ENCODE peak calls at places on chromosomes 7 and 10, in ten cellular contexts. One of them, this sample, is unnamed.

GRCh38 chr10:6173203-6173602 is 29.5 kb upstream of the PFKFB3 start:
- DNase-seq in fibroblast of lung: no peak
- DNase-seq in kidney epithelial cell: no peak
- DNase-seq in right cardiac atrium: no peak
- DNase-seq in tibial artery: no peak
- DNase-seq in BJ: no peak
- DNase-seq in psoas muscle: no peak
- DNase-seq in astrocyte of the spinal cord: no peak
- DNase-seq in AG04450: no peak
- DNase-seq in colonic mucosa: no peak
- DNase-seq in this sample: peak

GRCh38 chr10:132932461-132933307 is 9.7 kb downstream of the CFAP46 start:
- DNase-seq in fibroblast of lung: no peak
- DNase-seq in kidney epithelial cell: no peak
- DNase-seq in right cardiac atrium: no peak
- DNase-seq in tibial artery: no peak
- DNase-seq in BJ: no peak
- DNase-seq in psoas muscle: no peak
- DNase-seq in astrocyte of the spinal cord: no peak
- DNase-seq in AG04450: no peak
- DNase-seq in colonic mucosa: no peak
- DNase-seq in this sample: peak

GRCh38 chr7:112080441-112080840 is 125.8 kb downstream of the DOCK4 start:
- DNase-seq in fibroblast of lung: peak
- DNase-seq in kidney epithelial cell: peak
- DNase-seq in right cardiac atrium: no peak
- DNase-seq in tibial artery: no peak
- DNase-seq in BJ: peak
- DNase-seq in psoas muscle: no peak
- DNase-seq in astrocyte of the spinal cord: peak
- DNase-seq in AG04450: peak
- DNase-seq in colonic mucosa: no peak
- DNase-seq in this sample: no peak

GRCh38 chr10:58963723-58964124 is 212.7 kb upstream of the PHYHIPL start:
- DNase-seq in fibroblast of lung: no peak
- DNase-seq in kidney epithelial cell: no peak
- DNase-seq in right cardiac atrium: no peak
- DNase-seq in tibial artery: no peak
- DNase-seq in BJ: no peak
- DNase-seq in psoas muscle: no peak
- DNase-seq in astrocyte of the spinal cord: no peak
- DNase-seq in AG04450: no peak
- DNase-seq in colonic mucosa: no peak
- DNase-seq in this sample: no peak

GRCh38 chr10:13001041-13001886 is at the start of gene CCDC3:
- DNase-seq in fibroblast of lung: peak
- DNase-seq in kidney epithelial cell: no peak
- DNase-seq in right cardiac atrium: peak
- DNase-seq in tibial artery: peak
- DNase-seq in BJ: no peak
- DNase-seq in psoas muscle: peak
- DNase-seq in astrocyte of the spinal cord: no peak
- DNase-seq in AG04450: no peak
- DNase-seq in colonic mucosa: peak
- DNase-seq in this sample: peak

GRCh38 chr7:157760004-157760730 is 423.4 kb downstream of the DNAJB6 start:
- DNase-seq in fibroblast of lung: no peak
- DNase-seq in kidney epithelial cell: no peak
- DNase-seq in right cardiac atrium: no peak
- DNase-seq in tibial artery: no peak
- DNase-seq in BJ: no peak
- DNase-seq in psoas muscle: no peak
- DNase-seq in astrocyte of the spinal cord: no peak
- DNase-seq in AG04450: no peak
- DNase-seq in colonic mucosa: no peak
- DNase-seq in this sample: peak

GRCh38 chr7:82087099-82087498 is 317.3 kb upstream of the HGF start:
- DNase-seq in fibroblast of lung: no peak
- DNase-seq in kidney epithelial cell: no peak
- DNase-seq in right cardiac atrium: no peak
- DNase-seq in tibial artery: no peak
- DNase-seq in BJ: no peak
- DNase-seq in psoas muscle: no peak
- DNase-seq in astrocyte of the spinal cord: no peak
- DNase-seq in AG04450: no peak
- DNase-seq in colonic mucosa: no peak
- DNase-seq in this sample: no peak

GRCh38 chr10:122632031-122632430 is 67.6 kb downstream of the C10orf120 start:
- DNase-seq in fibroblast of lung: no peak
- DNase-seq in kidney epithelial cell: no peak
- DNase-seq in right cardiac atrium: no peak
- DNase-seq in tibial artery: peak
- DNase-seq in BJ: no peak
- DNase-seq in psoas muscle: no peak
- DNase-seq in astrocyte of the spinal cord: no peak
- DNase-seq in AG04450: no peak
- DNase-seq in colonic mucosa: no peak
- DNase-seq in this sample: no peak

GRCh38 chr7:44976040-44976745 is 2.6 kb downstream of the MYO1G start:
- DNase-seq in fibroblast of lung: no peak
- DNase-seq in kidney epithelial cell: no peak
- DNase-seq in right cardiac atrium: no peak
- DNase-seq in tibial artery: no peak
- DNase-seq in BJ: no peak
- DNase-seq in psoas muscle: no peak
- DNase-seq in astrocyte of the spinal cord: no peak
- DNase-seq in AG04450: no peak
- DNase-seq in colonic mucosa: no peak
- DNase-seq in this sample: peak

GRCh38 chr7:44975331-44976039 is 3.3 kb downstream of the MYO1G start:
- DNase-seq in fibroblast of lung: no peak
- DNase-seq in kidney epithelial cell: no peak
- DNase-seq in right cardiac atrium: no peak
- DNase-seq in tibial artery: no peak
- DNase-seq in BJ: no peak
- DNase-seq in psoas muscle: no peak
- DNase-seq in astrocyte of the spinal cord: no peak
- DNase-seq in AG04450: no peak
- DNase-seq in colonic mucosa: no peak
- DNase-seq in this sample: peak

GRCh38 chr7:44977956-44978355 is 859 bp downstream of the MYO1G start:
- DNase-seq in fibroblast of lung: no peak
- DNase-seq in kidney epithelial cell: no peak
- DNase-seq in right cardiac atrium: peak
- DNase-seq in tibial artery: no peak
- DNase-seq in BJ: no peak
- DNase-seq in psoas muscle: no peak
- DNase-seq in astrocyte of the spinal cord: no peak
- DNase-seq in AG04450: no peak
- DNase-seq in colonic mucosa: no peak
- DNase-seq in this sample: peak

GRCh38 chr7:44977304-44977858 is 1.4 kb downstream of the MYO1G start:
- DNase-seq in fibroblast of lung: no peak
- DNase-seq in kidney epithelial cell: no peak
- DNase-seq in right cardiac atrium: no peak
- DNase-seq in tibial artery: no peak
- DNase-seq in BJ: no peak
- DNase-seq in psoas muscle: no peak
- DNase-seq in astrocyte of the spinal cord: no peak
- DNase-seq in AG04450: no peak
- DNase-seq in colonic mucosa: no peak
- DNase-seq in this sample: peak

GRCh38 chr7:44976746-44977196 is 2.0 kb downstream of the MYO1G start:
- DNase-seq in fibroblast of lung: no peak
- DNase-seq in kidney epithelial cell: no peak
- DNase-seq in right cardiac atrium: no peak
- DNase-seq in tibial artery: no peak
- DNase-seq in BJ: no peak
- DNase-seq in psoas muscle: no peak
- DNase-seq in astrocyte of the spinal cord: no peak
- DNase-seq in AG04450: no peak
- DNase-seq in colonic mucosa: no peak
- DNase-seq in this sample: peak
- H3K4me3 ChIP-seq in fibroblast of lung: no peak
- H3K4me3 ChIP-seq in kidney epithelial cell: no peak
- H3K4me3 ChIP-seq in right cardiac atrium: no peak
- H3K4me3 ChIP-seq in tibial artery: no peak
- H3K4me3 ChIP-seq in BJ: no peak
- H3K4me3 ChIP-seq in psoas muscle: no peak
- H3K4me3 ChIP-seq in astrocyte of the spinal cord: no peak
- H3K4me3 ChIP-seq in AG04450: no peak
- H3K4me3 ChIP-seq in colonic mucosa: no peak
- H3K4me3 ChIP-seq in this sample: no peak

GRCh38 chr7:50268223-50268622 is 36.3 kb upstream of the IKZF1 start:
- DNase-seq in fibroblast of lung: no peak
- DNase-seq in kidney epithelial cell: no peak
- DNase-seq in right cardiac atrium: no peak
- DNase-seq in tibial artery: no peak
- DNase-seq in BJ: no peak
- DNase-seq in psoas muscle: no peak
- DNase-seq in astrocyte of the spinal cord: no peak
- DNase-seq in AG04450: no peak
- DNase-seq in colonic mucosa: no peak
- DNase-seq in this sample: no peak

GRCh38 chr7:50266893-50267386 is 37.6 kb upstream of the IKZF1 start:
- DNase-seq in fibroblast of lung: no peak
- DNase-seq in kidney epithelial cell: no peak
- DNase-seq in right cardiac atrium: peak
- DNase-seq in tibial artery: no peak
- DNase-seq in BJ: no peak
- DNase-seq in psoas muscle: no peak
- DNase-seq in astrocyte of the spinal cord: no peak
- DNase-seq in AG04450: no peak
- DNase-seq in colonic mucosa: peak
- DNase-seq in this sample: no peak

GRCh38 chr7:50264908-50265307 is 39.6 kb upstream of the IKZF1 start:
- DNase-seq in fibroblast of lung: no peak
- DNase-seq in kidney epithelial cell: no peak
- DNase-seq in right cardiac atrium: no peak
- DNase-seq in tibial artery: no peak
- DNase-seq in BJ: no peak
- DNase-seq in psoas muscle: no peak
- DNase-seq in astrocyte of the spinal cord: no peak
- DNase-seq in AG04450: no peak
- DNase-seq in colonic mucosa: no peak
- DNase-seq in this sample: no peak

GRCh38 chr7:50267525-50268041 is 36.9 kb upstream of the IKZF1 start:
- DNase-seq in fibroblast of lung: no peak
- DNase-seq in kidney epithelial cell: no peak
- DNase-seq in right cardiac atrium: no peak
- DNase-seq in tibial artery: no peak
- DNase-seq in BJ: no peak
- DNase-seq in psoas muscle: no peak
- DNase-seq in astrocyte of the spinal cord: no peak
- DNase-seq in AG04450: no peak
- DNase-seq in colonic mucosa: no peak
- DNase-seq in this sample: no peak

DNA sequence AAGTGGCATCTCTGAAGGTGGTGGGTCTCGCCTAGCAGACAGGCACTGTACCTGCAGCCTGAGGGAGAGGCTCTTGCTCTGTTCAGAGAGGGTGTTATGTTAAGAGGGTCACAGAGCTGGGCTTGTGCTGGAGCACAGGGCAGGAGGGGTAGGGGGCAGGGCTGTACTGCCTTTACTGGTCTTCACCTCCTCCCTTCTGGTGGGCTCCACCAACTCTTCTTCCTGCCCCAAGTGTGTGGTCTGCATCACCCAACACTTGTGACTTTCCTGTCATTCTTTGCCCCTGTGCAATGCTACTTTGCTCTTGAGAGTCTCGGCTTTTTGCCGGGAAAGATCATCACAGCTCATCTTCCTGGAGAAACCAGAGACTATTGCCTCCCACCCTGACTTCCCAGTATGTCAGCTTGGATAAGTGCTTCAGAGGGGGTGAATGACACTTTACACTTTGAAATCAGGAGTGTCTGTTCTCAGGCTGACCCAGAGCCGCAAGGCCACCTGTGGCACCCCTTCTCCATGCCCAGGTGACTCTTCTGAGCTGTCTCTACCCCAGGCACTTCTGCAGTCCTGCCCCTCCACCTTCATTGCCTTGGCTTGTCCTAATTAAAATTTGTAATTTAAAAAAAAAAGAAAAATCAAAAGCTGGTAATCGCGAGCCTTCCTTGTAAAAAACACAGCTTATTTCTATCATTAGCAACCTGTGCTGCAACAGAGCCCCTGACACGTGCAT is 38.4 kb upstream of the IKZF1 start:
- DNase-seq in fibroblast of lung: no peak
- DNase-seq in kidney epithelial cell: no peak
- DNase-seq in right cardiac atrium: no peak
- DNase-seq in tibial artery: no peak
- DNase-seq in BJ: no peak
- DNase-seq in psoas muscle: no peak
- DNase-seq in astrocyte of the spinal cord: no peak
- DNase-seq in AG04450: no peak
- DNase-seq in colonic mucosa: no peak
- DNase-seq in this sample: no peak
- H3K4me3 ChIP-seq in fibroblast of lung: no peak
- H3K4me3 ChIP-seq in kidney epithelial cell: no peak
- H3K4me3 ChIP-seq in right cardiac atrium: no peak
- H3K4me3 ChIP-seq in tibial artery: no peak
- H3K4me3 ChIP-seq in BJ: no peak
- H3K4me3 ChIP-seq in psoas muscle: no peak
- H3K4me3 ChIP-seq in astrocyte of the spinal cord: no peak
- H3K4me3 ChIP-seq in AG04450: no peak
- H3K4me3 ChIP-seq in colonic mucosa: no peak
- H3K4me3 ChIP-seq in this sample: no peak

DNA sequence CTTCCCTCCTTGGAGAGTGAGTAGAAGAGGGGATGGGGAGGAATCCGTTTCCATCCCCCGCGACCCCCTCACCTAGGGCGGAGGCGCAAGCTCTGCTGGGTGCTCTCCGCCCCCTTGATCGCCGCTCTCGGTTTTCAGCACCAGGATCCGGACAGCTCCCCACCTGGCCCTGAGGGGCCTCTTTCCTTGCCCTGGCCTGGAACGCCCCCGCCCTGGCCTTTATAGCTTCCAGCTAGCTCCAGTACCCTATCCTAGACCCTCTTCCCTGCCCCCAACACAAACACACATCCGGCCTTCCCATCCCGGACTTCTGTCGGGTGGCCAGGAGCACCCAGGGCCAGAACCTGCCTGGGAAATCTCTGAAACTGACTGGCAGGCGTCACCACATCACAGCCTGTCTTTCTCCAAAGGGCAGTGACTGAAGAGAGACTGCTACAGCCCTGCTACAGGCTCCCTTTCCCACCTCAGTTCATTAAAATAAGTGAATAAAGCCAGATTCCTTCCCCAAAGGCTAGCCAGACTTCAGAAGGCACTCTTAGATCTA is 72.3 kb upstream of the LEP start:
- DNase-seq in fibroblast of lung: peak
- DNase-seq in kidney epithelial cell: no peak
- DNase-seq in right cardiac atrium: peak
- DNase-seq in tibial artery: peak
- DNase-seq in BJ: no peak
- DNase-seq in psoas muscle: peak
- DNase-seq in astrocyte of the spinal cord: peak
- DNase-seq in AG04450: no peak
- DNase-seq in colonic mucosa: peak
- DNase-seq in this sample: no peak
- H3K4me3 ChIP-seq in fibroblast of lung: no peak
- H3K4me3 ChIP-seq in kidney epithelial cell: no peak
- H3K4me3 ChIP-seq in right cardiac atrium: no peak
- H3K4me3 ChIP-seq in tibial artery: no peak
- H3K4me3 ChIP-seq in BJ: no peak
- H3K4me3 ChIP-seq in psoas muscle: no peak
- H3K4me3 ChIP-seq in astrocyte of the spinal cord: no peak
- H3K4me3 ChIP-seq in AG04450: no peak
- H3K4me3 ChIP-seq in colonic mucosa: no peak
- H3K4me3 ChIP-seq in this sample: no peak

GRCh38 chr10:29256531-29256930 is 32.3 kb upstream of the LYZL1 start:
- DNase-seq in fibroblast of lung: no peak
- DNase-seq in kidney epithelial cell: no peak
- DNase-seq in right cardiac atrium: no peak
- DNase-seq in tibial artery: no peak
- DNase-seq in BJ: no peak
- DNase-seq in psoas muscle: no peak
- DNase-seq in astrocyte of the spinal cord: no peak
- DNase-seq in AG04450: no peak
- DNase-seq in colonic mucosa: no peak
- DNase-seq in this sample: no peak

GRCh38 chr10:29254123-29255046 is 34.5 kb upstream of the LYZL1 start:
- DNase-seq in fibroblast of lung: peak
- DNase-seq in kidney epithelial cell: no peak
- DNase-seq in right cardiac atrium: peak
- DNase-seq in tibial artery: no peak
- DNase-seq in BJ: no peak
- DNase-seq in psoas muscle: no peak
- DNase-seq in astrocyte of the spinal cord: no peak
- DNase-seq in AG04450: no peak
- DNase-seq in colonic mucosa: no peak
- DNase-seq in this sample: no peak

GRCh38 chr10:29256019-29256418 is 32.9 kb upstream of the LYZL1 start:
- DNase-seq in fibroblast of lung: no peak
- DNase-seq in kidney epithelial cell: no peak
- DNase-seq in right cardiac atrium: no peak
- DNase-seq in tibial artery: no peak
- DNase-seq in BJ: no peak
- DNase-seq in psoas muscle: no peak
- DNase-seq in astrocyte of the spinal cord: no peak
- DNase-seq in AG04450: no peak
- DNase-seq in colonic mucosa: no peak
- DNase-seq in this sample: no peak

GRCh38 chr10:29253096-29254029 is 35.5 kb upstream of the LYZL1 start:
- DNase-seq in fibroblast of lung: no peak
- DNase-seq in kidney epithelial cell: no peak
- DNase-seq in right cardiac atrium: peak
- DNase-seq in tibial artery: no peak
- DNase-seq in BJ: no peak
- DNase-seq in psoas muscle: peak
- DNase-seq in astrocyte of the spinal cord: no peak
- DNase-seq in AG04450: no peak
- DNase-seq in colonic mucosa: no peak
- DNase-seq in this sample: no peak

GRCh38 chr10:29255117-29255516 is 33.8 kb upstream of the LYZL1 start:
- DNase-seq in fibroblast of lung: no peak
- DNase-seq in kidney epithelial cell: no peak
- DNase-seq in right cardiac atrium: no peak
- DNase-seq in tibial artery: no peak
- DNase-seq in BJ: no peak
- DNase-seq in psoas muscle: no peak
- DNase-seq in astrocyte of the spinal cord: no peak
- DNase-seq in AG04450: no peak
- DNase-seq in colonic mucosa: no peak
- DNase-seq in this sample: no peak
- H3K4me3 ChIP-seq in fibroblast of lung: no peak
- H3K4me3 ChIP-seq in kidney epithelial cell: no peak
- H3K4me3 ChIP-seq in right cardiac atrium: no peak
- H3K4me3 ChIP-seq in tibial artery: no peak
- H3K4me3 ChIP-seq in BJ: no peak
- H3K4me3 ChIP-seq in psoas muscle: no peak
- H3K4me3 ChIP-seq in astrocyte of the spinal cord: no peak
- H3K4me3 ChIP-seq in AG04450: no peak
- H3K4me3 ChIP-seq in colonic mucosa: no peak
- H3K4me3 ChIP-seq in this sample: no peak